ENCODE peak calls at places on chromosome 17, in five cellular contexts. R is heart left ventricle; A is foreskin keratinocyte; B is NCI-H2029; Q is effector memory CD4-positive, alpha-beta T cell. X is an unnamed sample.

GRCh38 chr17:7439462-7440112 is at the start of gene FGF11:
- DNase-seq in R (no peak), A (no peak), B (no peak), Q (no peak), X (no peak)

GRCh38 chr17:62870581-62870964 is 62.5 kb upstream of the MARCHF10 start:
- DNase-seq in R (no peak), A (no peak), B (no peak), Q (no peak), X (no peak)

GRCh38 chr17:49575524-49576120 is at the start of gene NXPH3:
- DNase-seq in R (peak; percentile 86), A (peak; percentile 30), B (peak; percentile 21), Q (peak; percentile 33), X (no peak)

GRCh38 chr17:32475258-32475657 is 11.5 kb upstream of the CDK5R1 start:
- DNase-seq in R (no peak), A (no peak), B (no peak), Q (no peak), X (no peak)

GRCh38 chr17:43766413-43767052 is 7.9 kb upstream of the SOST start:
- DNase-seq in R (no peak), A (peak; percentile 22), B (no peak), Q (no peak), X (no peak)

GRCh38 chr17:82302991-82303943 is 14.1 kb downstream of the CD7 start:
- DNase-seq in R (no peak), A (no peak), B (no peak), Q (no peak), X (no peak)

GRCh38 chr17:71276071-71276470 is 844.7 kb upstream of the SOX9 start:
- DNase-seq in R (no peak), A (no peak), B (no peak), Q (no peak), X (no peak)

GRCh38 chr17:83083368-83084201 is 4.2 kb downstream of the METRNL start:
- DNase-seq in R (no peak), A (peak; percentile 78), B (no peak), Q (peak; percentile 45), X (no peak)

GRCh38 chr17:64212122-64212521 is 50.9 kb downstream of the TEX2 start:
- DNase-seq in R (no peak), A (no peak), B (no peak), Q (no peak), X (no peak)

GRCh38 chr17:80894439-80894721 is 97.3 kb upstream of the CHMP6 start:
- DNase-seq in R (no peak), A (no peak), B (no peak), Q (no peak), X (no peak)

GRCh38 chr17:82157046-82158035 is 55.3 kb downstream of the CCDC57 start:
- DNase-seq in R (no peak), A (no peak), B (no peak), Q (no peak), X (no peak)

GRCh38 chr17:79664925-79665738 is 54.3 kb upstream of the RBFOX3 start:
- DNase-seq in R (peak; percentile 79), A (peak; percentile 35), B (peak; percentile 52), Q (no peak), X (no peak)

GRCh38 chr17:16027708-16028584 is 28.3 kb downstream of the TTC19 start:
- DNase-seq in R (no peak), A (peak; percentile 93), B (no peak), Q (no peak), X (peak; percentile 87)

GRCh38 chr17:20116683-20117309 is 107.6 kb downstream of the SPECC1 start:
- DNase-seq in R (no peak), A (no peak), B (peak; percentile 6), Q (peak; percentile 6), X (no peak)

GRCh38 chr17:6670999-6671398 is 19.4 kb downstream of the C17orf100 start:
- DNase-seq in R (no peak), A (peak; percentile 53), B (no peak), Q (no peak), X (no peak)